ENCODE peak calls at places on chromosome 11, in seven cellular contexts. J is fibroblast of gingiva; H is stimulated activated CD8-positive, alpha-beta memory T cell treated with anti-CD3 and anti-CD28 coated beads, Interleukin-7, amount 100 ng/mL, for 48 hours; V is tibial nerve; A is Peyer's patch; O is posterior cingulate gyrus; T is RWPE2. G is an unnamed sample.

GRCh38 chr11:126477526-126478275 is 122.2 kb downstream of the ST3GAL4 start:
- DNase-seq in J (no peak), H (no peak), V (no peak), A (no peak), O (peak; percentile 87), T (no peak), G (no peak)

GRCh38 chr11:102268083-102268984 is 49.0 kb upstream of the BIRC3 start:
- DNase-seq in J (peak; percentile 60), H (peak; percentile 39), V (peak; percentile 57), A (peak; percentile 95), O (peak; percentile 90), T (peak; percentile 95), G (no peak)

GRCh38 chr11:359181-359714 is 10.1 kb upstream of the B4GALNT4 start:
- DNase-seq in J (no peak), H (no peak), V (no peak), A (no peak), O (peak; percentile 50), T (no peak), G (no peak)

GRCh38 chr11:64341429-64341828 is 1.4 kb downstream of the CCDC88B start:
- DNase-seq in J (no peak), H (no peak), V (no peak), A (no peak), O (no peak), T (peak; percentile 48), G (no peak)

GRCh38 chr11:47586043-47586442 is 435 bp upstream of the FAM180B start:
- DNase-seq in J (no peak), H (no peak), V (no peak), A (no peak), O (no peak), T (no peak), G (no peak)

GRCh38 chr11:2097356-2097997 is 41.7 kb downstream of the IGF2 start:
- DNase-seq in J (peak; percentile 98), H (no peak), V (peak; percentile 67), A (peak; percentile 60), O (peak; percentile 31), T (peak; percentile 51), G (no peak)

GRCh38 chr11:117579148-117579547 is 217.9 kb downstream of the DSCAML1 start:
- DNase-seq in J (no peak), H (no peak), V (no peak), A (peak; percentile 2), O (no peak), T (no peak), G (no peak)

GRCh38 chr11:18457435-18457834 is 1.8 kb downstream of the LDHAL6A start:
- DNase-seq in J (no peak), H (no peak), V (no peak), A (peak; percentile 64), O (no peak), T (no peak), G (no peak)

GRCh38 chr11:115912484-115912945 is 408.3 kb upstream of the CADM1 start:
- DNase-seq in J (no peak), H (no peak), V (no peak), A (no peak), O (no peak), T (no peak), G (no peak)

GRCh38 chr11:114208371-114208770 is 87.8 kb upstream of the NNMT start:
- DNase-seq in J (no peak), H (no peak), V (no peak), A (no peak), O (no peak), T (no peak), G (no peak)

GRCh38 chr11:74815966-74816365 is 67.3 kb downstream of the RNF169 start:
- DNase-seq in J (no peak), H (no peak), V (no peak), A (no peak), O (no peak), T (no peak), G (no peak)

GRCh38 chr11:68990995-68991780 is 10.4 kb upstream of the MRGPRD start:
- DNase-seq in J (no peak), H (no peak), V (no peak), A (peak; percentile 36), O (no peak), T (peak; percentile 34), G (no peak)

GRCh38 chr11:34890812-34891211 is 25.4 kb downstream of the APIP start:
- DNase-seq in J (peak; percentile 43), H (no peak), V (no peak), A (no peak), O (no peak), T (no peak), G (no peak)

G was measured in SIG-M5.